ENCODE peak calls at places on chromosomes 11 and 22, in ten cellular contexts. V, G, H, N, U, X, Q, T, R and A are unnamed samples.

GRCh38 chr11:30960387-30960992 is 374.3 kb upstream of the MPPED2 start:
- DNase-seq in H (no peak), X (peak; percentile 43), N (peak; percentile 31), V (peak; percentile 4), G (no peak), Q (no peak), U (peak; percentile 37), R (no peak), T (peak; percentile 72), A (no peak)

GRCh38 chr11:72091292-72091691 is 10.6 kb downstream of the LRRC51 start:
- DNase-seq in V (peak; percentile 73), R (peak; percentile 79), T (peak; percentile 75), Q (peak; percentile 84), X (no peak), H (peak; percentile 78), U (peak; percentile 43), G (peak; percentile 76), N (peak; percentile 70), A (peak; percentile 79)

GRCh38 chr11:96263361-96263763 is 79.6 kb downstream of the MAML2 start:
- DNase-seq in V (peak; percentile 45), N (no peak), U (no peak), X (no peak), Q (no peak), T (peak; percentile 89), H (no peak), G (no peak), R (no peak), A (no peak)

GRCh38 chr22:34334893-34335292 is 414.6 kb upstream of the LARGE1 start:
- DNase-seq in N (no peak), R (no peak), Q (no peak), U (no peak), H (no peak), T (no peak), G (no peak), X (no peak), V (no peak), A (no peak)

GRCh38 chr11:114738954-114739353 is 60.6 kb downstream of the NXPE2 start:
- DNase-seq in U (peak; percentile 2), N (peak; percentile 67), V (peak; percentile 50), G (peak; percentile 54), H (peak; percentile 28), X (peak; percentile 11), Q (peak; percentile 62), T (peak; percentile 55), R (peak; percentile 32), A (peak; percentile 57)

GRCh38 chr22:44625981-44626687 is 75.9 kb upstream of the PRR5 start:
- DNase-seq in Q (peak; percentile 71), U (peak; percentile 11), G (peak; percentile 88), R (peak; percentile 73), T (peak; percentile 64), V (peak; percentile 62), X (no peak), N (peak; percentile 71), H (peak; percentile 88), A (peak; percentile 72)

GRCh38 chr11:119482561-119483001 is 59.6 kb upstream of the THY1 start:
- DNase-seq in T (no peak), Q (no peak), U (no peak), H (no peak), R (no peak), G (no peak), V (no peak), N (no peak), X (no peak), A (no peak)

GRCh38 chr11:109071712-109072524 is 350.1 kb upstream of the C11orf87 start:
- DNase-seq in Q (no peak), T (peak; percentile 89), H (no peak), X (no peak), U (no peak), N (no peak), G (no peak), V (no peak), R (no peak), A (no peak)

GRCh38 chr22:34068011-34068410 is 147.7 kb upstream of the LARGE1 start:
- DNase-seq in R (no peak), U (no peak), G (no peak), V (no peak), N (no peak), X (no peak), H (no peak), T (no peak), Q (no peak), A (no peak)

GRCh38 chr11:70661763-70662501 is 263.6 kb downstream of the CTTN start:
- DNase-seq in X (no peak), G (no peak), T (peak; percentile 6), U (no peak), H (no peak), R (no peak), V (no peak), N (no peak), Q (no peak), A (peak; percentile 74)

GRCh38 chr11:3632070-3632660 is 9.6 kb downstream of the ART5 start:
- DNase-seq in R (no peak), H (no peak), V (no peak), G (no peak), Q (no peak), T (no peak), X (no peak), N (no peak), U (no peak), A (no peak)

GRCh38 chr11:11579012-11579755 is 42.6 kb downstream of the GALNT18 start:
- DNase-seq in T (no peak), R (peak; percentile 10), V (no peak), G (no peak), N (no peak), Q (no peak), X (no peak), H (no peak), U (no peak), A (peak; percentile 15)

GRCh38 chr11:363948-364761 is 5.1 kb upstream of the B4GALNT4 start:
- DNase-seq in T (peak; percentile 34), N (peak; percentile 72), H (no peak), X (no peak), R (no peak), V (peak; percentile 37), G (peak; percentile 65), Q (peak; percentile 69), U (no peak), A (peak; percentile 24)

GRCh38 chr11:130488187-130489026 is 40.0 kb downstream of the ADAMTS15 start:
- DNase-seq in X (no peak), T (no peak), Q (no peak), H (no peak), R (no peak), U (no peak), N (no peak), G (no peak), V (no peak), A (no peak)

GRCh38 chr11:76596652-76597051 is 73.9 kb downstream of the LRRC32 start:
- DNase-seq in R (no peak), Q (no peak), N (no peak), X (no peak), V (no peak), U (no peak), G (no peak), T (no peak), H (peak; percentile 10), A (no peak)

GRCh38 chr22:29133603-29134133 is 60.8 kb downstream of the KREMEN1 start:
- DNase-seq in R (no peak), G (no peak), Q (no peak), U (no peak), V (no peak), H (no peak), T (no peak), N (no peak), X (no peak), A (no peak)